ENCODE peak calls at places on chromosome 12, in nine cellular contexts. One of them, this sample, is unnamed.

GRCh38 chr12:15404485-15404884 is 82.2 kb downstream of the PTPRO start:
- DNase-seq in RWPE1: peak; percentile 36
- DNase-seq in nucleus accumbens: no peak
- DNase-seq in HFFc6: peak; percentile 31
- DNase-seq in lower leg skin: no peak
- DNase-seq in HS-5: peak; percentile 43
- DNase-seq in hypothalamus: no peak
- DNase-seq in astrocyte of the spinal cord: peak; percentile 23
- DNase-seq in posterior cingulate gyrus: no peak
- DNase-seq in this sample: peak; percentile 76

GRCh38 chr12:126196263-126196662 is 1131.0 kb downstream of the AACS start:
- DNase-seq in RWPE1: no peak
- DNase-seq in nucleus accumbens: no peak
- DNase-seq in HFFc6: no peak
- DNase-seq in lower leg skin: no peak
- DNase-seq in HS-5: no peak
- DNase-seq in hypothalamus: no peak
- DNase-seq in astrocyte of the spinal cord: no peak
- DNase-seq in posterior cingulate gyrus: no peak
- DNase-seq in this sample: no peak

GRCh38 chr12:89439946-89440345 is 84.7 kb downstream of the GALNT4 start:
- DNase-seq in RWPE1: peak; percentile 47
- DNase-seq in nucleus accumbens: no peak
- DNase-seq in HFFc6: peak; percentile 55
- DNase-seq in lower leg skin: no peak
- DNase-seq in HS-5: peak; percentile 54
- DNase-seq in hypothalamus: no peak
- DNase-seq in astrocyte of the spinal cord: peak; percentile 42
- DNase-seq in posterior cingulate gyrus: no peak
- DNase-seq in this sample: peak; percentile 65

GRCh38 chr12:84508943-84509342 is 403.7 kb downstream of the SLC6A15 start:
- DNase-seq in RWPE1: peak; percentile 31
- DNase-seq in nucleus accumbens: no peak
- DNase-seq in HFFc6: no peak
- DNase-seq in lower leg skin: no peak
- DNase-seq in HS-5: peak; percentile 22
- DNase-seq in hypothalamus: no peak
- DNase-seq in astrocyte of the spinal cord: no peak
- DNase-seq in posterior cingulate gyrus: no peak
- DNase-seq in this sample: no peak

GRCh38 chr12:85310025-85310424 is 30.0 kb downstream of the ALX1 start:
- DNase-seq in RWPE1: no peak
- DNase-seq in nucleus accumbens: no peak
- DNase-seq in HFFc6: no peak
- DNase-seq in lower leg skin: no peak
- DNase-seq in HS-5: no peak
- DNase-seq in hypothalamus: no peak
- DNase-seq in astrocyte of the spinal cord: no peak
- DNase-seq in posterior cingulate gyrus: no peak
- DNase-seq in this sample: no peak

GRCh38 chr12:74415633-74416032 is 122.0 kb upstream of the ATXN7L3B start:
- DNase-seq in RWPE1: peak; percentile 25
- DNase-seq in nucleus accumbens: no peak
- DNase-seq in HFFc6: peak; percentile 10
- DNase-seq in lower leg skin: no peak
- DNase-seq in HS-5: no peak
- DNase-seq in hypothalamus: no peak
- DNase-seq in astrocyte of the spinal cord: peak; percentile 44
- DNase-seq in posterior cingulate gyrus: no peak
- DNase-seq in this sample: peak; percentile 36

GRCh38 chr12:109888179-109889020 is 8.1 kb upstream of the GLTP start:
- DNase-seq in RWPE1: peak; percentile 89
- DNase-seq in nucleus accumbens: no peak
- DNase-seq in HFFc6: peak; percentile 99
- DNase-seq in lower leg skin: no peak
- DNase-seq in HS-5: peak; percentile 99
- DNase-seq in hypothalamus: no peak
- DNase-seq in astrocyte of the spinal cord: peak; percentile 89
- DNase-seq in posterior cingulate gyrus: no peak
- DNase-seq in this sample: peak; percentile 96

GRCh38 chr12:109212460-109213115 is 96.2 kb downstream of the ACACB start:
- DNase-seq in RWPE1: no peak
- DNase-seq in nucleus accumbens: no peak
- DNase-seq in HFFc6: no peak
- DNase-seq in lower leg skin: no peak
- DNase-seq in HS-5: no peak
- DNase-seq in hypothalamus: no peak
- DNase-seq in astrocyte of the spinal cord: no peak
- DNase-seq in posterior cingulate gyrus: no peak
- DNase-seq in this sample: no peak

GRCh38 chr12:82174383-82174782 is 183.8 kb downstream of the CCDC59 start:
- DNase-seq in RWPE1: no peak
- DNase-seq in nucleus accumbens: no peak
- DNase-seq in HFFc6: no peak
- DNase-seq in lower leg skin: no peak
- DNase-seq in HS-5: no peak
- DNase-seq in hypothalamus: no peak
- DNase-seq in astrocyte of the spinal cord: peak; percentile 4
- DNase-seq in posterior cingulate gyrus: no peak
- DNase-seq in this sample: no peak

GRCh38 chr12:6538420-6539275 is 4.3 kb downstream of the GAPDH start:
- DNase-seq in RWPE1: no peak
- DNase-seq in nucleus accumbens: no peak
- DNase-seq in HFFc6: peak; percentile 60
- DNase-seq in lower leg skin: no peak
- DNase-seq in HS-5: no peak
- DNase-seq in hypothalamus: no peak
- DNase-seq in astrocyte of the spinal cord: no peak
- DNase-seq in posterior cingulate gyrus: no peak
- DNase-seq in this sample: peak; percentile 25

GRCh38 chr12:130839770-130840355 is 813 bp upstream of the STX2 start:
- DNase-seq in RWPE1: no peak
- DNase-seq in nucleus accumbens: no peak
- DNase-seq in HFFc6: no peak
- DNase-seq in lower leg skin: peak; percentile 78
- DNase-seq in HS-5: no peak
- DNase-seq in hypothalamus: no peak
- DNase-seq in astrocyte of the spinal cord: no peak
- DNase-seq in posterior cingulate gyrus: no peak
- DNase-seq in this sample: no peak